ENCODE peak calls at places on chromosomes 5 and 9, in six cellular contexts. One of them, this sample, is unnamed.
A peak's percentile ranks its signal among the peaks of the same experiment; 100 is the strongest.

GRCh38 chr5:177071671-177072385 is 14.9 kb upstream of the FGFR4 start:
- DNase-seq in cardiac muscle cell: peak; percentile 87
- DNase-seq in CD4-positive, CD25-positive, alpha-beta regulatory T cell: peak; percentile 59
- DNase-seq in OCI-LY7: peak; percentile 91
- DNase-seq in H9: peak; percentile 69
- DNase-seq in aorta: peak; percentile 65
- DNase-seq in this sample: no peak

GRCh38 chr9:117757566-117757965 is 53.4 kb downstream of the TLR4 start:
- DNase-seq in CD4-positive, CD25-positive, alpha-beta regulatory T cell: no peak
- DNase-seq in aorta: peak; percentile 46
- DNase-seq in H9: no peak
- DNase-seq in cardiac muscle cell: no peak
- DNase-seq in OCI-LY7: no peak
- DNase-seq in this sample: no peak

GRCh38 chr9:72538926-72539702 is 17.7 kb downstream of the TMC1 start:
- DNase-seq in aorta: no peak
- DNase-seq in OCI-LY7: no peak
- DNase-seq in H9: no peak
- DNase-seq in cardiac muscle cell: no peak
- DNase-seq in CD4-positive, CD25-positive, alpha-beta regulatory T cell: no peak
- DNase-seq in this sample: no peak

GRCh38 chr9:25603106-25603505 is 75.1 kb downstream of the TUSC1 start:
- DNase-seq in cardiac muscle cell: no peak
- DNase-seq in CD4-positive, CD25-positive, alpha-beta regulatory T cell: no peak
- DNase-seq in OCI-LY7: no peak
- DNase-seq in aorta: no peak
- DNase-seq in H9: no peak
- DNase-seq in this sample: no peak

GRCh38 chr9:6667633-6668280 is 22.2 kb upstream of the GLDC start:
- DNase-seq in OCI-LY7: peak; percentile 55
- DNase-seq in H9: no peak
- DNase-seq in CD4-positive, CD25-positive, alpha-beta regulatory T cell: no peak
- DNase-seq in cardiac muscle cell: peak; percentile 54
- DNase-seq in aorta: no peak
- DNase-seq in this sample: no peak

GRCh38 chr5:169728-170094 is 21.6 kb upstream of the LRRC14B start:
- DNase-seq in OCI-LY7: no peak
- DNase-seq in H9: no peak
- DNase-seq in cardiac muscle cell: no peak
- DNase-seq in CD4-positive, CD25-positive, alpha-beta regulatory T cell: no peak
- DNase-seq in aorta: no peak
- DNase-seq in this sample: no peak

GRCh38 chr5:143063175-143063970 is 293.2 kb downstream of the ARHGAP26 start:
- DNase-seq in aorta: peak; percentile 84
- DNase-seq in OCI-LY7: no peak
- DNase-seq in H9: no peak
- DNase-seq in cardiac muscle cell: peak; percentile 76
- DNase-seq in CD4-positive, CD25-positive, alpha-beta regulatory T cell: no peak
- DNase-seq in this sample: no peak

GRCh38 chr5:53671447-53671846 is 111.0 kb downstream of the NDUFS4 start:
- DNase-seq in aorta: no peak
- DNase-seq in CD4-positive, CD25-positive, alpha-beta regulatory T cell: no peak
- DNase-seq in cardiac muscle cell: no peak
- DNase-seq in H9: peak; percentile 46
- DNase-seq in OCI-LY7: no peak
- DNase-seq in this sample: no peak

GRCh38 chr9:123251741-123252140 is 16.6 kb downstream of the STRBP start:
- DNase-seq in OCI-LY7: no peak
- DNase-seq in aorta: no peak
- DNase-seq in CD4-positive, CD25-positive, alpha-beta regulatory T cell: no peak
- DNase-seq in H9: no peak
- DNase-seq in cardiac muscle cell: no peak
- DNase-seq in this sample: no peak

GRCh38 chr5:167755420-167755819 is 536.0 kb upstream of the WWC1 start:
- DNase-seq in CD4-positive, CD25-positive, alpha-beta regulatory T cell: no peak
- DNase-seq in cardiac muscle cell: no peak
- DNase-seq in H9: no peak
- DNase-seq in OCI-LY7: no peak
- DNase-seq in aorta: no peak
- DNase-seq in this sample: no peak

GRCh38 chr5:42985129-42986037 is 54.7 kb downstream of the ANXA2R start:
- DNase-seq in CD4-positive, CD25-positive, alpha-beta regulatory T cell: no peak
- DNase-seq in cardiac muscle cell: peak; percentile 59
- DNase-seq in H9: no peak
- DNase-seq in aorta: no peak
- DNase-seq in OCI-LY7: no peak
- DNase-seq in this sample: no peak

GRCh38 chr9:118170032-118170955 is 466.1 kb downstream of the TLR4 start:
- DNase-seq in H9: peak; percentile 74
- DNase-seq in aorta: peak; percentile 49
- DNase-seq in CD4-positive, CD25-positive, alpha-beta regulatory T cell: no peak
- DNase-seq in OCI-LY7: peak; percentile 16
- DNase-seq in cardiac muscle cell: peak; percentile 31
- DNase-seq in this sample: peak; percentile 39

GRCh38 chr9:127109212-127109711 is 13.2 kb downstream of the ANGPTL2 start:
- DNase-seq in H9: no peak
- DNase-seq in OCI-LY7: no peak
- DNase-seq in cardiac muscle cell: no peak
- DNase-seq in aorta: no peak
- DNase-seq in CD4-positive, CD25-positive, alpha-beta regulatory T cell: no peak
- DNase-seq in this sample: no peak

GRCh38 chr9:33649463-33649862 is 125.4 kb downstream of the ANKRD18B start:
- DNase-seq in OCI-LY7: no peak
- DNase-seq in cardiac muscle cell: no peak
- DNase-seq in aorta: no peak
- DNase-seq in CD4-positive, CD25-positive, alpha-beta regulatory T cell: peak; percentile 1
- DNase-seq in H9: no peak
- DNase-seq in this sample: no peak

GRCh38 chr5:156838966-156839365 is 11.1 kb upstream of the PPP1R2B start:
- DNase-seq in OCI-LY7: no peak
- DNase-seq in H9: no peak
- DNase-seq in cardiac muscle cell: no peak
- DNase-seq in aorta: no peak
- DNase-seq in CD4-positive, CD25-positive, alpha-beta regulatory T cell: no peak
- DNase-seq in this sample: no peak

GRCh38 chr5:156835905-156836304 is 14.2 kb upstream of the PPP1R2B start:
- DNase-seq in OCI-LY7: peak; percentile 81
- DNase-seq in aorta: no peak
- DNase-seq in H9: peak; percentile 39
- DNase-seq in CD4-positive, CD25-positive, alpha-beta regulatory T cell: no peak
- DNase-seq in cardiac muscle cell: no peak
- DNase-seq in this sample: no peak

DNA sequence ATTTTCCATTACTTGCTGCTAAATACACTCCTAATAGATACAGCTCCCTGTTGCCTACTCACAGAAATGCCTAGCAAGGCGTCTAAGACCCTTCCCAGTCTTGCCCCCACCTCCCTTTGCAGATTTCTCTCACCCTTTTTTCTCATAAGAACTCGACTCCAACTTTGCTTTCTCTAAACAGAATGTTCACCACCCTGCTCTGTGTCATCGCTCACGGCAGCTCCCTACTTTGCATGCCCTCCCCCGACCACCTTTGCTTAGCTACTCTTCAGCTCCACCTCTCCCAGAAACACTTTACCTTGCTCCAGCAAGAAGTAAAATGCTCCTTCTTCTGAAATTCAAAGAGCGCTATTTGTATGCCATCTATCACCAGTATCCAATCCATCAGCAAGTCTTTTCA is 15.2 kb upstream of the PPP1R2B start:
- DNase-seq in OCI-LY7: peak; percentile 78
- DNase-seq in aorta: no peak
- DNase-seq in H9: no peak
- DNase-seq in CD4-positive, CD25-positive, alpha-beta regulatory T cell: no peak
- DNase-seq in cardiac muscle cell: no peak
- DNase-seq in this sample: no peak
- H3K9me3 ChIP-seq in OCI-LY7: no peaks in the 10 kb centered on the region
- H3K9me3 ChIP-seq in aorta: peaks cover 2% of the 10 kb centered on the region
- H3K9me3 ChIP-seq in H9: no peaks in the 10 kb centered on the region
- H3K9me3 ChIP-seq in CD4-positive, CD25-positive, alpha-beta regulatory T cell: no peaks in the 10 kb centered on the region
- H3K9me3 ChIP-seq in cardiac muscle cell: no peaks in the 10 kb centered on the region
- H3K9me3 ChIP-seq in this sample: no peaks in the 10 kb centered on the region

DNA sequence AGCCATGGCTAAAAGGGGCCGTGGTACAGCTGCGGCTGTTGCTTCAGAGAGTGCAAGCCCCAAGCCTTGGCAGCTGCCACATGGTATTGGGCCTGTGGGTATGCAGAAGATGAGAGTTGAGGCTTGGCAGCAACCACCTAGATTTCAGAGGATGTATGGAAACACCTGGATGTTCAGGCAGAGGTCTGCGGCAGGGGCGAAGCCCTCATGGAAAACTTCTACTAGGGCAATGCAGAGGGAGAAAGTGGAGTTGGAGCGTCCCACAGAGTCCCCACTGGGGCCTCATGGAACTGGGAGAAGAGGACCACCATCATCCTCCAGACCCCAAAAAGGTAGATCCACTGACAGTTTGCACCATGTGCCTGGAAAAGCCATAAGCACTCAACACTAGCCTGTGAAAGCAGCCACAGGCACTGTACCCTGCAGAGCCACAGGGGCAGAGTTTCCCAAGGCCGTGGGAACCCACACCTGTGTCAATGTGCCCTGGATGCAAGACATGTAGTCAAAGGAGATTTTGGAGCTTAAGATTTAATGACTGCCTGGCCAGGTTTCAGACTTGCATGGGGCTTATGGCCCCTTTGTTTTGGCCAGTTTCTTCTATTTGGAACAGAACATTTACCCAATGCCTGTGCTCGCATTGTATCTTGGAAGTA is 65.9 kb downstream of the DMXL1 start:
- DNase-seq in H9: no peak
- DNase-seq in CD4-positive, CD25-positive, alpha-beta regulatory T cell: no peak
- DNase-seq in OCI-LY7: peak; percentile 4
- DNase-seq in aorta: no peak
- DNase-seq in cardiac muscle cell: no peak
- DNase-seq in this sample: no peak
- H3K9me3 ChIP-seq in H9: peaks cover 32% of the 10 kb centered on the region
- H3K9me3 ChIP-seq in CD4-positive, CD25-positive, alpha-beta regulatory T cell: peaks cover 12% of the 10 kb centered on the region
- H3K9me3 ChIP-seq in OCI-LY7: peaks cover 19% of the 10 kb centered on the region
- H3K9me3 ChIP-seq in aorta: no peaks in the 10 kb centered on the region
- H3K9me3 ChIP-seq in cardiac muscle cell: no peaks in the 10 kb centered on the region
- H3K9me3 ChIP-seq in this sample: peaks cover 16% of the 10 kb centered on the region

DNA sequence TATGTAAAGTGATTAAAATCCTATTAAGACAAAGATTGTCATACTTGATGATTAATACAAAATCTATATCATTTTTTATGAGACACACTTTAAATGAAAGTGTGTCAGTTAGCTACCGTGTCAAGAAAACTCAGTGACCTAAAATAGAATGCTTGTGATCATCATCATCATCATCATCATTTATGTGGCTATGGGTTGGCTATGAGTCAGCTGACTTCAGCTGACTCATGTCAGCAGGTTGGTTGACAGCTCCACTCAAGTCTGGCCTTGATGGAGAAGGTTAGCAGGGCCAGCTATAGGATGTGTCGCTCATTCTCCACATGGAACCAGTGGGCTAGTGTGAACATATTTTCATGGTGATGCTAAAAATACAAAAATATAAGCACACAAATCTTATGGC is 43.8 kb upstream of the ZNF300 start:
- DNase-seq in OCI-LY7: no peak
- DNase-seq in H9: no peak
- DNase-seq in cardiac muscle cell: no peak
- DNase-seq in CD4-positive, CD25-positive, alpha-beta regulatory T cell: no peak
- DNase-seq in aorta: no peak
- DNase-seq in this sample: no peak
- H3K9me3 ChIP-seq in OCI-LY7: peaks cover 12% of the 10 kb centered on the region
- H3K9me3 ChIP-seq in H9: peaks cover 73% of the 10 kb centered on the region
- H3K9me3 ChIP-seq in cardiac muscle cell: peaks cover 4% of the 10 kb centered on the region
- H3K9me3 ChIP-seq in CD4-positive, CD25-positive, alpha-beta regulatory T cell: peaks cover 69% of the 10 kb centered on the region
- H3K9me3 ChIP-seq in aorta: peaks cover 10% of the 10 kb centered on the region
- H3K9me3 ChIP-seq in this sample: peaks cover 87% of the 10 kb centered on the region

GRCh38 chr5:141356133-141356532 is 1.3 kb downstream of the PCDHGA4 start:
- DNase-seq in cardiac muscle cell: no peak
- DNase-seq in CD4-positive, CD25-positive, alpha-beta regulatory T cell: no peak
- DNase-seq in aorta: no peak
- DNase-seq in OCI-LY7: no peak
- DNase-seq in H9: no peak
- DNase-seq in this sample: no peak
- H3K9me3 ChIP-seq in cardiac muscle cell: peaks cover 3% of the 10 kb centered on the region
- H3K9me3 ChIP-seq in CD4-positive, CD25-positive, alpha-beta regulatory T cell: peaks cover 28% of the 10 kb centered on the region
- H3K9me3 ChIP-seq in aorta: peaks cover 38% of the 10 kb centered on the region
- H3K9me3 ChIP-seq in OCI-LY7: no peaks in the 10 kb centered on the region
- H3K9me3 ChIP-seq in H9: peaks cover 29% of the 10 kb centered on the region
- H3K9me3 ChIP-seq in this sample: peaks cover 47% of the 10 kb centered on the region

GRCh38 chr5:125205604-125206221 is 459.3 kb upstream of the ZNF608 start:
- DNase-seq in H9: no peak
- DNase-seq in CD4-positive, CD25-positive, alpha-beta regulatory T cell: no peak
- DNase-seq in cardiac muscle cell: no peak
- DNase-seq in aorta: no peak
- DNase-seq in OCI-LY7: no peak
- DNase-seq in this sample: no peak

GRCh38 chr5:125209650-125210049 is 463.2 kb upstream of the ZNF608 start:
- DNase-seq in OCI-LY7: no peak
- DNase-seq in CD4-positive, CD25-positive, alpha-beta regulatory T cell: no peak
- DNase-seq in aorta: no peak
- DNase-seq in H9: no peak
- DNase-seq in cardiac muscle cell: no peak
- DNase-seq in this sample: no peak

GRCh38 chr5:125215593-125215992 is 469.2 kb upstream of the ZNF608 start:
- DNase-seq in OCI-LY7: no peak
- DNase-seq in CD4-positive, CD25-positive, alpha-beta regulatory T cell: no peak
- DNase-seq in aorta: no peak
- DNase-seq in cardiac muscle cell: no peak
- DNase-seq in H9: no peak
- DNase-seq in this sample: no peak

GRCh38 chr5:125214080-125214479 is 467.6 kb upstream of the ZNF608 start:
- DNase-seq in CD4-positive, CD25-positive, alpha-beta regulatory T cell: no peak
- DNase-seq in H9: no peak
- DNase-seq in aorta: no peak
- DNase-seq in cardiac muscle cell: no peak
- DNase-seq in OCI-LY7: no peak
- DNase-seq in this sample: no peak

GRCh38 chr5:125210241-125210947 is 464.0 kb upstream of the ZNF608 start:
- DNase-seq in cardiac muscle cell: no peak
- DNase-seq in CD4-positive, CD25-positive, alpha-beta regulatory T cell: no peak
- DNase-seq in aorta: no peak
- DNase-seq in H9: no peak
- DNase-seq in OCI-LY7: no peak
- DNase-seq in this sample: no peak
- H3K9me3 ChIP-seq in cardiac muscle cell: no peaks in the 10 kb centered on the region
- H3K9me3 ChIP-seq in CD4-positive, CD25-positive, alpha-beta regulatory T cell: no peaks in the 10 kb centered on the region
- H3K9me3 ChIP-seq in aorta: no peaks in the 10 kb centered on the region
- H3K9me3 ChIP-seq in H9: no peaks in the 10 kb centered on the region
- H3K9me3 ChIP-seq in OCI-LY7: no peaks in the 10 kb centered on the region
- H3K9me3 ChIP-seq in this sample: no peaks in the 10 kb centered on the region

GRCh38 chr5:179089502-179089901 is 29.3 kb downstream of the ZNF354C start:
- DNase-seq in H9: no peak
- DNase-seq in cardiac muscle cell: no peak
- DNase-seq in OCI-LY7: no peak
- DNase-seq in CD4-positive, CD25-positive, alpha-beta regulatory T cell: no peak
- DNase-seq in aorta: no peak
- DNase-seq in this sample: no peak
- H3K9me3 ChIP-seq in H9: peaks cover 54% of the 10 kb centered on the region
- H3K9me3 ChIP-seq in cardiac muscle cell: no peaks in the 10 kb centered on the region
- H3K9me3 ChIP-seq in OCI-LY7: peaks cover 10% of the 10 kb centered on the region
- H3K9me3 ChIP-seq in CD4-positive, CD25-positive, alpha-beta regulatory T cell: peaks cover 89% of the 10 kb centered on the region
- H3K9me3 ChIP-seq in aorta: peaks cover 13% of the 10 kb centered on the region
- H3K9me3 ChIP-seq in this sample: peaks cover 95% of the 10 kb centered on the region